ENCODE peak calls at places on chromosomes 7 and 10, in seven cellular contexts. One of them, this sample, is unnamed.

GRCh38 chr7:2758673-2759603 is 70.9 kb downstream of the AMZ1 start:
- DNase-seq in IMR-90: no peak
- DNase-seq in tibial nerve: no peak
- DNase-seq in esophagus squamous epithelium: no peak
- DNase-seq in AG04450: no peak
- DNase-seq in cardiac muscle cell: no peak
- DNase-seq in body of pancreas: no peak
- DNase-seq in this sample: no peak

GRCh38 chr10:85641479-85641967 is 725.1 kb downstream of the GRID1 start:
- DNase-seq in IMR-90: no peak
- DNase-seq in tibial nerve: peak
- DNase-seq in esophagus squamous epithelium: no peak
- DNase-seq in AG04450: no peak
- DNase-seq in cardiac muscle cell: no peak
- DNase-seq in body of pancreas: no peak
- DNase-seq in this sample: peak

GRCh38 chr10:70891636-70892035 is 3.3 kb upstream of the PCBD1 start:
- DNase-seq in IMR-90: no peak
- DNase-seq in tibial nerve: no peak
- DNase-seq in esophagus squamous epithelium: no peak
- DNase-seq in AG04450: no peak
- DNase-seq in cardiac muscle cell: no peak
- DNase-seq in body of pancreas: no peak
- DNase-seq in this sample: no peak

GRCh38 chr7:33091111-33091531 is 18.1 kb downstream of the RP9 start:
- DNase-seq in IMR-90: peak
- DNase-seq in tibial nerve: no peak
- DNase-seq in esophagus squamous epithelium: no peak
- DNase-seq in AG04450: no peak
- DNase-seq in cardiac muscle cell: no peak
- DNase-seq in body of pancreas: no peak
- DNase-seq in this sample: no peak

GRCh38 chr10:24239289-24239688 is 30.4 kb downstream of the KIAA1217 start:
- DNase-seq in IMR-90: no peak
- DNase-seq in tibial nerve: no peak
- DNase-seq in esophagus squamous epithelium: no peak
- DNase-seq in AG04450: no peak
- DNase-seq in cardiac muscle cell: no peak
- DNase-seq in body of pancreas: no peak
- DNase-seq in this sample: no peak

GRCh38 chr7:77157446-77157845 is 35.0 kb downstream of the CCDC146 start:
- DNase-seq in IMR-90: no peak
- DNase-seq in tibial nerve: no peak
- DNase-seq in esophagus squamous epithelium: no peak
- DNase-seq in AG04450: no peak
- DNase-seq in cardiac muscle cell: no peak
- DNase-seq in body of pancreas: no peak
- DNase-seq in this sample: no peak

GRCh38 chr7:256461-256940 is 33.5 kb upstream of the FOXL3 start:
- DNase-seq in IMR-90: no peak
- DNase-seq in tibial nerve: no peak
- DNase-seq in esophagus squamous epithelium: no peak
- DNase-seq in AG04450: no peak
- DNase-seq in cardiac muscle cell: no peak
- DNase-seq in body of pancreas: no peak
- DNase-seq in this sample: no peak

GRCh38 chr10:84540022-84540616 is 211.7 kb downstream of the CCSER2 start:
- DNase-seq in IMR-90: peak
- DNase-seq in tibial nerve: no peak
- DNase-seq in esophagus squamous epithelium: no peak
- DNase-seq in AG04450: peak
- DNase-seq in cardiac muscle cell: no peak
- DNase-seq in body of pancreas: no peak
- DNase-seq in this sample: peak

GRCh38 chr10:96339956-96340904 is 18.6 kb downstream of the OPALIN start:
- DNase-seq in IMR-90: peak
- DNase-seq in tibial nerve: peak
- DNase-seq in esophagus squamous epithelium: no peak
- DNase-seq in AG04450: peak
- DNase-seq in cardiac muscle cell: peak
- DNase-seq in body of pancreas: peak
- DNase-seq in this sample: peak
- H3K27ac ChIP-seq in IMR-90: no peak
- H3K27ac ChIP-seq in tibial nerve: no peak
- H3K27ac ChIP-seq in esophagus squamous epithelium: no peak
- H3K27ac ChIP-seq in AG04450: no peak
- H3K27ac ChIP-seq in cardiac muscle cell: no peak
- H3K27ac ChIP-seq in body of pancreas: no peak
- H3K27ac ChIP-seq in this sample: no peak

DNA sequence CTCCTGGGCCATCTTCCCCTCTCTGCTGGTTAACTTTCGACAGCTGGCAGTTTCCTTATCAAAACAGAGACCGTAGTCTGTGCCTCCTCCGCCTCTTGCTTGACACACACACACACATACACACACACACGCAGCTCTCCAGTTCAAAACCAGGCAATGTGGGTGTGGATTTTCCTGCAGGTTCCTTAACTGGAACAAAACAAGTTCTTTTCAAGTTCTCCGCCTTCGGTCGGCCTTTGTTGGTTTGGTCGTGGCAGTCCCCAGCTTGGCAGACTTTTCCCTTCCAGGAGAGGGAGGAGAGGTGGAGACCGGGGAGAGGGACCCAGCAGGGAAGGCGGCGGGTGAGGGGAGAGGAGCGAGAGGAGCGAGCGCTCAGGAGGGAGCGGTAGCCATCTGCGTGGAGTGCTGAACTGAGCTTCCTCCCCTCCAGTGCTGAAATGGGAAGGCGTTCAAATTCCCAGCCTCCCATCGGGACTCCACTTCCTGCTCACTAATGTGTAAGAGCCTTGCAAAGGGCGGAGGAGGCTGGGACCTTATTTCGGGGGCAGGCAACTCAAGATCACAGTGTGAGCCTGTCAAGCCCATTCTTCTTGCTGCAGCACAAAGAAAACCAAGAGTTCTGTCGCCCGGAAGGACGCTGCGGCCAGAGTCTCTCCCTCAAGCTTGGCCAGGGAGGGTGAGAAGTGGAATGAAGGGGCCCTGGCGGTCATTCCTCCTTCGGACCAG is 120.6 kb downstream of the PRPF18 start:
- DNase-seq in IMR-90: peak
- DNase-seq in tibial nerve: peak
- DNase-seq in esophagus squamous epithelium: no peak
- DNase-seq in AG04450: peak
- DNase-seq in cardiac muscle cell: peak
- DNase-seq in body of pancreas: peak
- DNase-seq in this sample: peak
- TF ChIP-seq CTCF in IMR-90: no peak
- TF ChIP-seq CTCF in tibial nerve: no peak
- TF ChIP-seq CTCF in esophagus squamous epithelium: no peak
- TF ChIP-seq CTCF in AG04450: peak
- TF ChIP-seq CTCF in cardiac muscle cell: no peak
- TF ChIP-seq CTCF in body of pancreas: no peak
- TF ChIP-seq CTCF in this sample: peak

DNA sequence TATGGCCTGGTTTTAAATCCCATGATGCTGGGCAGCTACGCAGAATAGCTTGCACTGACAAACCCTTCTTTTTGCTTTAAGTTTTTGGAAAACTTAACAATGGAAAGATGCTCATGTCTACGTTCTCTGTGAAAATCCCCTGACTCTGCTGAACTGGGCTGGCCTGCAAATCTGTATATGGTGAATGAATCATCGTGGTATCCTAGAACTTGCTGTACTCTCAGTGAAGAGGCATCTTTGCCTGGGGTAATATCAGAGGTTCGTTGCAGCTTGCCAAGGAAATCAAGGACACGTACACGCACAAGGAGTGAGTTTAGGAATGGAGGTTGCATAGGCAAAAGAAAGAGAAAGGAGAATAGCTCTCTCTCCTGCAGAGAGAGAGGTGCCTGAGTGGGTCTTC is 382.0 kb upstream of the ADARB2 start:
- DNase-seq in IMR-90: no peak
- DNase-seq in tibial nerve: no peak
- DNase-seq in esophagus squamous epithelium: no peak
- DNase-seq in AG04450: no peak
- DNase-seq in cardiac muscle cell: no peak
- DNase-seq in body of pancreas: no peak
- DNase-seq in this sample: no peak
- H3K27ac ChIP-seq in IMR-90: no peak
- H3K27ac ChIP-seq in tibial nerve: no peak
- H3K27ac ChIP-seq in esophagus squamous epithelium: no peak
- H3K27ac ChIP-seq in AG04450: no peak
- H3K27ac ChIP-seq in cardiac muscle cell: no peak
- H3K27ac ChIP-seq in body of pancreas: no peak
- H3K27ac ChIP-seq in this sample: no peak

GRCh38 chr7:99196536-99197288 is 11.2 kb downstream of the KPNA7 start:
- DNase-seq in IMR-90: peak
- DNase-seq in tibial nerve: no peak
- DNase-seq in esophagus squamous epithelium: no peak
- DNase-seq in AG04450: no peak
- DNase-seq in cardiac muscle cell: no peak
- DNase-seq in body of pancreas: no peak
- DNase-seq in this sample: peak
- TF ChIP-seq CTCF in IMR-90: no peak
- TF ChIP-seq CTCF in tibial nerve: no peak
- TF ChIP-seq CTCF in esophagus squamous epithelium: no peak
- TF ChIP-seq CTCF in AG04450: no peak
- TF ChIP-seq CTCF in cardiac muscle cell: no peak
- TF ChIP-seq CTCF in body of pancreas: no peak
- TF ChIP-seq CTCF in this sample: no peak

DNA sequence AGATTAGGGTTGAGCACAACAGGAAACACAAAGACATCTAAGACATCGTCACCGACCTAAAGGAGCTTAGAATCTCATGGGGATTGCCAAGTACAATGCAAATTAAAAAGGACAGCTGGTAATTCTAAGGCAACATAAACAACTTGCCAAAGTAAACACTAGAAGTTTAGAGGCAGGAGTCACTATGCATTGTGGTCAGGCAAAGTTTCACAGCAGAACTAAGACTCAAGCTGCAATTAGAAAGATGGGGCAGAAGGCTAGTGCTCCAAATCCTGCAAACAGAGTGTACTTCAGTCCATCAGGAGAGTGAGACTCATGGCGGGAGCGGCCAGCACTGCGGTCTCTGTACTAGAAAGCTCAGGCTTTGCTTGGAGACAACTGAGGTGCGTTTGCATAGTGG is 52.7 kb downstream of the HIPK2 start:
- DNase-seq in IMR-90: peak
- DNase-seq in tibial nerve: no peak
- DNase-seq in esophagus squamous epithelium: no peak
- DNase-seq in AG04450: peak
- DNase-seq in cardiac muscle cell: no peak
- DNase-seq in body of pancreas: no peak
- DNase-seq in this sample: peak
- H3K27ac ChIP-seq in IMR-90: peak
- H3K27ac ChIP-seq in tibial nerve: no peak
- H3K27ac ChIP-seq in esophagus squamous epithelium: no peak
- H3K27ac ChIP-seq in AG04450: no peak
- H3K27ac ChIP-seq in cardiac muscle cell: no peak
- H3K27ac ChIP-seq in body of pancreas: no peak
- H3K27ac ChIP-seq in this sample: peak

GRCh38 chr7:13009517-13009916 is 322.1 kb downstream of the ARL4A start:
- DNase-seq in IMR-90: no peak
- DNase-seq in tibial nerve: no peak
- DNase-seq in esophagus squamous epithelium: no peak
- DNase-seq in AG04450: no peak
- DNase-seq in cardiac muscle cell: no peak
- DNase-seq in body of pancreas: no peak
- DNase-seq in this sample: no peak

DNA sequence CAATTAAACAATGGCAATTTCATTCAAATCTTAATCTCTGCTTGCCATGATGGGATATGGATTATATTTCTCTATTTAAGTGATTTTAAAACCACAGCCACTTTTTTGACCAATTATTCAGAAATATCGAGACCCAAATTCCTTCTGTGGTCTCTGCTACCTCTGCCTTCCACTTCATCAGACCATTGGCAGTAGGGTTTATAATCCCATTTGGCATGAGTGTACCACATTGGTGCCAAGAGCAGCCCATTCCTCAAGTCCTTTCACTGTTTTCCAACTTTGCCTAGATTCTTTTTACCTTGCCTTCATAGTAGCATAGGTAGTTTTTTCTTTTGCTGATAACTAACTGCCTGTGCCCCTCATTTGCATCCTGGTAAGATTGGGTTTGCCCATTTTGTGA is 319.9 kb downstream of the ARL4A start:
- DNase-seq in IMR-90: no peak
- DNase-seq in tibial nerve: no peak
- DNase-seq in esophagus squamous epithelium: no peak
- DNase-seq in AG04450: no peak
- DNase-seq in cardiac muscle cell: no peak
- DNase-seq in body of pancreas: no peak
- DNase-seq in this sample: no peak
- TF ChIP-seq CTCF in IMR-90: no peak
- TF ChIP-seq CTCF in tibial nerve: no peak
- TF ChIP-seq CTCF in esophagus squamous epithelium: no peak
- TF ChIP-seq CTCF in AG04450: no peak
- TF ChIP-seq CTCF in cardiac muscle cell: no peak
- TF ChIP-seq CTCF in body of pancreas: no peak
- TF ChIP-seq CTCF in this sample: no peak

DNA sequence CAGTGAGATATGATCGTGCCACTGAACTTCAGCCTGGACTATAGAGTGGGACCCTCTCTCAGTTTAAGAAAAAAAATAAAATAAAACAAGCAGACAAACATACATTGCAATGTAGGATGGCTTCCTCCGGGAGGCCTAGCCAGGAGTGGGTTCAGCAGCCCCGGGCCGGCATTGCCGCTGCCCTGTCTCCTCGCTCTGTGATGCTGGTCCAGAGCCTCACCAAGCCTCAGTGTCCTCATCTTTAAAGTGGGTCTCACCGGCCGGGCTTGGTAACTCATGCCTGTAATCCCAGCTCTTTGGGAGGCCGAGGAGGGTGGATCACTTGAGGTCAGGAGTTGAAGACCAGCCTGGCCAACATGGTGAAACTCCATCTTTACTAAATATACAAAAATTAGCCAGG is 71.6 kb downstream of the PTPRE start:
- DNase-seq in IMR-90: no peak
- DNase-seq in tibial nerve: no peak
- DNase-seq in esophagus squamous epithelium: no peak
- DNase-seq in AG04450: no peak
- DNase-seq in cardiac muscle cell: no peak
- DNase-seq in body of pancreas: no peak
- DNase-seq in this sample: no peak
- H3K27ac ChIP-seq in IMR-90: no peak
- H3K27ac ChIP-seq in tibial nerve: peak
- H3K27ac ChIP-seq in esophagus squamous epithelium: peak
- H3K27ac ChIP-seq in AG04450: no peak
- H3K27ac ChIP-seq in cardiac muscle cell: no peak
- H3K27ac ChIP-seq in body of pancreas: no peak
- H3K27ac ChIP-seq in this sample: peak

DNA sequence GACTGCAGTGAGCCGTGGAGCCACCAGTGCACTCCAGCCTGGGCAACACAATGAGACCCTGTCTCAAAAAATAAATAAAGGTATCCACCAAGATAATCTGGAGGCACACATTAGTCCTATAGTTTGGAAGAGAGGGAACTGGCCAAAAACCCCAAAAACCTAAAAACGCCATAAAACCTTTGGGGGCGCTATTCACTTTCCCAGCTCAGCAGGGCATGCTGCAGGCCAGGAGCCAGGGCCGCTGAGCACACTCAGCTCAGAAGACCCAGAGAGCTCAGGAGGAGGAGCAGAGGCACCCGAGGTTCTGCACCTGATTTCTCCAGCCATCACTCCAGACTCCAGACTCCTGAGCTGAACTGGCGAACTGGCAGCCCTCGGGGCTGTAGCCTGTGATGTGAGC is 167.2 kb upstream of the IMMP2L start:
- DNase-seq in IMR-90: no peak
- DNase-seq in tibial nerve: no peak
- DNase-seq in esophagus squamous epithelium: no peak
- DNase-seq in AG04450: no peak
- DNase-seq in cardiac muscle cell: no peak
- DNase-seq in body of pancreas: no peak
- DNase-seq in this sample: no peak
- TF ChIP-seq CTCF in IMR-90: no peak
- TF ChIP-seq CTCF in tibial nerve: no peak
- TF ChIP-seq CTCF in esophagus squamous epithelium: no peak
- TF ChIP-seq CTCF in AG04450: no peak
- TF ChIP-seq CTCF in cardiac muscle cell: no peak
- TF ChIP-seq CTCF in body of pancreas: no peak
- TF ChIP-seq CTCF in this sample: peak